ENCODE peak calls at places on chromosomes 16 and 17, in eight cellular contexts. Y, K, C, G, X, I, Z and L are unnamed samples.
A peak's percentile ranks its signal among the peaks of the same experiment; 100 is the strongest.

GRCh38 chr16:75433732-75434413 is 570 bp upstream of the CFDP1 start:
- DNase-seq in Y (peak; percentile 82), K (peak; percentile 22), C (peak; percentile 62), G (peak; percentile 73), X (peak; percentile 72), I (peak; percentile 85), Z (peak; percentile 90), L (peak; percentile 80)

GRCh38 chr16:65728172-65728571 is 606.3 kb upstream of the CDH11 start:
- DNase-seq in Y (no peak), K (no peak), C (no peak), G (no peak), X (peak; percentile 34), I (no peak), Z (no peak), L (no peak)

GRCh38 chr16:2195316-2196161 is 866 bp downstream of the CASKIN1 start:
- DNase-seq in Y (no peak), K (no peak), C (no peak), G (no peak), X (no peak), I (no peak), Z (no peak), L (no peak)

GRCh38 chr16:88468289-88469129 is 15.4 kb downstream of the ZFPM1 start:
- DNase-seq in Y (no peak), K (peak; percentile 90), C (peak; percentile 83), G (no peak), X (peak; percentile 86), I (peak; percentile 24), Z (peak; percentile 36), L (no peak)

GRCh38 chr17:48544356-48545021 is 420 bp downstream of the HOXB2 start:
- DNase-seq in Y (peak; percentile 49), K (peak; percentile 70), C (peak; percentile 39), G (peak; percentile 72), X (peak; percentile 55), I (no peak), Z (peak; percentile 82), L (no peak)

GRCh38 chr16:68000450-68000849 is 1.2 kb upstream of the DPEP2 start:
- DNase-seq in Y (no peak), K (no peak), C (no peak), G (no peak), X (no peak), I (no peak), Z (no peak), L (no peak)

GRCh38 chr17:57948555-57949420 is 6.4 kb downstream of the CUEDC1 start:
- DNase-seq in Y (no peak), K (no peak), C (peak; percentile 88), G (no peak), X (no peak), I (peak; percentile 42), Z (peak; percentile 51), L (peak; percentile 54)

GRCh38 chr17:7017827-7018200 is 5.0 kb upstream of the BCL6B start:
- DNase-seq in Y (no peak), K (no peak), C (no peak), G (no peak), X (no peak), I (no peak), Z (no peak), L (no peak)

GRCh38 chr17:53949473-53950090 is 126.9 kb downstream of the KIF2B start:
- DNase-seq in Y (no peak), K (no peak), C (no peak), G (no peak), X (no peak), I (no peak), Z (no peak), L (no peak)

GRCh38 chr17:60356947-60357346 is 35.0 kb downstream of the USP32 start:
- DNase-seq in Y (no peak), K (no peak), C (peak; percentile 30), G (peak; percentile 33), X (no peak), I (no peak), Z (peak; percentile 62), L (no peak)

GRCh38 chr17:76240461-76241204 is at the start of gene RNF157:
- DNase-seq in Y (peak; percentile 81), K (peak; percentile 81), C (peak; percentile 42), G (no peak), X (peak; percentile 88), I (peak; percentile 72), Z (peak; percentile 70), L (no peak)

GRCh38 chr16:14148016-14148415 is 76.9 kb downstream of the MRTFB start:
- DNase-seq in Y (no peak), K (no peak), C (no peak), G (no peak), X (no peak), I (no peak), Z (no peak), L (no peak)

GRCh38 chr17:67751101-67752074 is 33.7 kb downstream of the NOL11 start:
- DNase-seq in Y (no peak), K (peak; percentile 25), C (peak; percentile 51), G (no peak), X (no peak), I (no peak), Z (no peak), L (no peak)

GRCh38 chr17:55632893-55633292 is 89.8 kb downstream of the TMEM100 start:
- DNase-seq in Y (no peak), K (no peak), C (peak; percentile 84), G (no peak), X (no peak), I (no peak), Z (no peak), L (no peak)

GRCh38 chr17:59763861-59764260 is 56.4 kb downstream of the VMP1 start:
- DNase-seq in Y (no peak), K (no peak), C (no peak), G (no peak), X (no peak), I (no peak), Z (no peak), L (no peak)

DNA sequence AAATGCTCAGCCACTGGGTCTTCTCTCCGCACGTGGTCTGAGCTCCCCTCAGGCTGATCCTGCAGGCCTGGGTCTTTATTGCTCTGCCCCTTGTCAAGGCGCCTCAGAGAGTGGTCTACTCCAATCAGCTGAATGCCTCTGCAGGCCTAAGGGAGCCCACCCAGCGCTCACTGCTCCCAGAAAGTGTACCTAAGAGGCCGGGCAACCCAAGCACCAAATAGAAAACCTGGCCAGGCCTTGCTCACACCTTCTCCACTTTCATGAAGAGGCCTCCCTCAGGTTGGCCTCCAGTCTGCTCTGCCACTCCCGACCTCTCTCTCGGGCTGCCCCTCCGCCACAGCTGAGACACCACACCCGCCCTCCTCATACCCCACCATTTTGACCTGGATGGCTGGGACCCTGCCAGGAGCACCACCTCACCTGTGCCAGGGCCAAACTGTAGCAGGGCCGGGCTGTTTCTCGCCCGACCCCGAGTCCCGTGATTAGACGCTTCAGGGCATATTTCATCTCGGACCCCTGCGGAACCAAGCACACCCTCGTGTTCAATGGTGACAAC is 665 bp downstream of the MYBBP1A start:
- DNase-seq in Y (no peak), K (peak; percentile 13), C (no peak), G (no peak), X (no peak), I (no peak), Z (no peak), L (peak; percentile 45)
- TF ChIP-seq CTCF in Y (no peak), K (no peak), C (no peak), G (no peak), X (no peak), I (no peak), Z (no peak), L (no peak)

DNA sequence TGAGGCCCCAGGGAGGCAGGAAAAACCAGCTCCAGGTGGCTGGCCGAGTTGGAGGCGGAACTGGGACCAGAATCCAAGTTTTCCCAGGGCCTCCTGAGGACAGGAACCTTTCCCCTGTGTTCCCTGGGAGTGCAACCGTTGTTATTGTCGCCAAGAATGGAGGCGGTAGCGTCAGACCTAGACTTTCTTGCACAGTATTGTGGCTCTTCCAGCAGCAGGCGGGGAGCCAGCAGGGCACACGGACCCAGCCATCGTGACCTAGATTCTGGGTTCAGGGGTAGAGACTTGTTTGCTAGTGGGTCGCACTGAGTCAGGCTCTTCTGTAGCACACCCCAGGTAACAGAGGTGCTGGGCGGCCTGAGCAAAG is 667 bp upstream of the KIF19 start:
- DNase-seq in Y (no peak), K (no peak), C (no peak), G (no peak), X (no peak), I (no peak), Z (peak; percentile 26), L (no peak)
- TF ChIP-seq CTCF in Y (no peak), K (no peak), C (no peak), G (no peak), X (no peak), I (no peak), Z (no peak), L (no peak)

GRCh38 chr17:28346746-28347246 is 10.5 kb downstream of the POLDIP2 start:
- DNase-seq in Y (no peak), K (no peak), C (no peak), G (no peak), X (peak; percentile 49), I (peak; percentile 36), Z (peak; percentile 88), L (peak; percentile 4)
- TF ChIP-seq CTCF in Y (peak; percentile 21), K (no peak), C (no peak), G (no peak), X (peak; percentile 42), I (peak; percentile 21), Z (peak; percentile 65), L (no peak)

GRCh38 chr17:46770439-46770817 is 48.1 kb downstream of the WNT3 start:
- DNase-seq in Y (no peak), K (no peak), C (no peak), G (no peak), X (no peak), I (no peak), Z (no peak), L (no peak)

GRCh38 chr17:46772013-46772878 is 46.2 kb downstream of the WNT3 start:
- DNase-seq in Y (peak; percentile 46), K (peak; percentile 81), C (peak; percentile 60), G (no peak), X (peak; percentile 59), I (no peak), Z (peak; percentile 57), L (no peak)

GRCh38 chr17:46771601-46772012 is 46.9 kb downstream of the WNT3 start:
- DNase-seq in Y (peak; percentile 46), K (peak; percentile 54), C (no peak), G (no peak), X (peak; percentile 75), I (no peak), Z (no peak), L (no peak)

GRCh38 chr17:46769531-46770438 is 48.7 kb downstream of the WNT3 start:
- DNase-seq in Y (peak; percentile 32), K (no peak), C (no peak), G (no peak), X (no peak), I (no peak), Z (peak; percentile 26), L (no peak)

DNA sequence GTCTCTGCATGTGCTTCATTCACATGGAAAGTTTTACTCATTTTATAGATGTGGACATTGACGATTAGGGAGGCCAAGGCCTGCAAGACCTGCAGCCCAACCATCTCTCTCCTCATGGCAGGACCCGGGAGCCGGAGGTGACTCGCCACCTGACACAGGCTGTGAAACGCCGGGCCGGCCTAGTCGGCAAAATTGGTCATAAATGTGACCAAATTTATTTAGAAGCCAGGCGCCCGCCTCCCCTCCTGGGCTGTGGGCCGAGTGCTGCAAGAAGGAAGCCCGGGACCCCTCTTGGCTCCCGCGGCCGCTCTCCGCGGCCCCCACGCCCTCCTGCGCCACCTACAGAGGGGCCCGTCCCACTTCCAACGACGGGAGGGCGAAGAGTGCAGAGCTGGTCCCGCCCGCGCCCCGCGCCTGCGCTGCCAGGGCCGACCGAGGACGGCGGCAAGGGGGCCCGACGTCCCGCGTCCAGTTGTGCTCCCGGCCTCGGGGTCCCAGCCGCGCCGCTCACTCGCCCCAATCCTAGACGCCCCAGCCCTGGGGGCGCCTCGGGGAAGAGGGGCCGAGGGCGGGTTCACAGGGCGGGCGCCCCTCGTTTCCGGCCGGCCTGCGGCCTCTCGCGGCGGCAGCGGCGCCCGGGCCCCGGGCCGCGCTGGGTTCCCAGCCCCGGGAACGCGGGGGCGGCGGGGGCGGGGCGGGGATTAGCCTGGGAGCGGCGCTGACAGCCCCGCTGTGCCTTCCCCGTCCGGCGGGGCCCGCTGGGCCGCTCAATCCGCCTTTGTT is 47.5 kb downstream of the WNT3 start:
- DNase-seq in Y (peak; percentile 54), K (peak; percentile 52), C (no peak), G (no peak), X (peak; percentile 72), I (no peak), Z (peak; percentile 28), L (no peak)
- TF ChIP-seq CTCF in Y (no peak), K (no peak), C (no peak), G (no peak), X (no peak), I (no peak), Z (no peak), L (no peak)